ENCODE peak calls at places on chromosomes 6 and 20, in seven cellular contexts. E is spleen, I is neural progenitor cell, P is endodermal cell, A is body of pancreas, G is WTC11, S is choroid plexus epithelial cell. F is an unnamed sample.
A peak's percentile ranks its signal among the peaks of the same experiment; 100 is the strongest.

GRCh38 chr6:139249387-139249786 is 42.4 kb downstream of the TXLNB start:
- DNase-seq in E (no peak), G (no peak), I (no peak), A (no peak), P (no peak), S (no peak), F (no peak)

GRCh38 chr6:53628354-53629119 is 37.0 kb downstream of the KLHL31 start:
- DNase-seq in E (no peak), P (no peak), A (no peak), I (no peak), G (no peak), S (no peak), F (peak; percentile 80)

GRCh38 chr6:6942826-6943225 is 164.9 kb upstream of the RREB1 start:
- DNase-seq in P (no peak), E (peak; percentile 85), A (no peak), I (no peak), S (no peak), G (no peak), F (no peak)

GRCh38 chr6:153231048-153231635 is 100.1 kb upstream of the RGS17 start:
- DNase-seq in A (peak; percentile 62), E (no peak), G (peak; percentile 87), P (peak; percentile 92), S (peak; percentile 74), I (peak; percentile 79), F (peak; percentile 54)

GRCh38 chr20:57048027-57048869 is 218.2 kb downstream of the BMP7 start:
- DNase-seq in I (peak; percentile 80), P (peak; percentile 90), E (no peak), G (peak; percentile 76), A (no peak), S (peak; percentile 65), F (peak; percentile 75)

GRCh38 chr20:10551732-10552724 is 116.9 kb downstream of the SLX4IP start:
- DNase-seq in P (peak; percentile 78), I (peak; percentile 65), E (no peak), A (no peak), G (peak; percentile 53), S (peak; percentile 44), F (no peak)

GRCh38 chr20:63551068-63551467 is 2.9 kb upstream of the FNDC11 start:
- DNase-seq in S (no peak), E (no peak), A (no peak), G (no peak), I (no peak), P (no peak), F (no peak)

GRCh38 chr20:33796263-33796906 is 14.8 kb upstream of the CHMP4B start:
- DNase-seq in I (no peak), S (no peak), P (no peak), A (peak; percentile 90), G (no peak), E (no peak), F (no peak)

GRCh38 chr6:143027058-143027457 is 33.6 kb upstream of the AIG1 start:
- DNase-seq in E (peak; percentile 64), I (peak; percentile 63), G (peak; percentile 62), A (peak; percentile 47), P (peak; percentile 85), S (peak; percentile 59), F (peak; percentile 44)

GRCh38 chr20:34017610-34018009 is 23.9 kb downstream of the RALY start:
- DNase-seq in G (no peak), I (no peak), S (peak; percentile 74), P (no peak), A (no peak), E (no peak), F (peak; percentile 74)

GRCh38 chr20:47336013-47336754 is 20.3 kb downstream of the ZMYND8 start:
- DNase-seq in S (no peak), A (no peak), I (no peak), P (no peak), G (no peak), E (peak; percentile 49), F (peak; percentile 93)

GRCh38 chr6:108632441-108632840 is 71.7 kb downstream of the FOXO3 start:
- DNase-seq in A (no peak), S (no peak), I (no peak), E (no peak), P (no peak), G (no peak), F (no peak)

GRCh38 chr20:50304883-50305635 is 114.4 kb downstream of the CEBPB start:
- DNase-seq in A (peak; percentile 73), E (peak; percentile 75), S (peak; percentile 94), G (no peak), P (peak; percentile 39), I (no peak), F (peak; percentile 99)

GRCh38 chr6:150146436-150146835 is 3.6 kb downstream of the PPP1R14C start:
- DNase-seq in G (no peak), A (no peak), S (no peak), E (no peak), P (no peak), I (no peak), F (no peak)

GRCh38 chr20:37398750-37399621 is 53.0 kb downstream of the SRC start:
- DNase-seq in A (no peak), S (no peak), G (no peak), E (no peak), P (no peak), I (no peak), F (no peak)

GRCh38 chr6:116011520-116011919 is 49.2 kb downstream of the FRK start:
- DNase-seq in P (no peak), I (no peak), G (no peak), S (no peak), A (no peak), E (no peak), F (no peak)

GRCh38 chr6:135438907-135439535 is 58.5 kb downstream of the AHI1 start:
- DNase-seq in S (peak; percentile 53), P (no peak), I (peak; percentile 12), G (no peak), A (no peak), E (no peak), F (peak; percentile 37)

GRCh38 chr20:62516345-62516744 is 40.5 kb upstream of the GATA5 start:
- DNase-seq in E (no peak), S (no peak), G (peak; percentile 41), I (peak; percentile 63), A (no peak), P (peak; percentile 82), F (no peak)

GRCh38 chr20:53706511-53707031 is 112.9 kb upstream of the ZNF217 start:
- DNase-seq in S (peak; percentile 58), E (no peak), G (no peak), P (no peak), I (peak; percentile 38), A (no peak), F (peak; percentile 94)

GRCh38 chr6:22657341-22657985 is 88.1 kb downstream of the HDGFL1 start:
- DNase-seq in G (no peak), P (no peak), S (no peak), A (no peak), I (no peak), E (no peak), F (no peak)

DNA sequence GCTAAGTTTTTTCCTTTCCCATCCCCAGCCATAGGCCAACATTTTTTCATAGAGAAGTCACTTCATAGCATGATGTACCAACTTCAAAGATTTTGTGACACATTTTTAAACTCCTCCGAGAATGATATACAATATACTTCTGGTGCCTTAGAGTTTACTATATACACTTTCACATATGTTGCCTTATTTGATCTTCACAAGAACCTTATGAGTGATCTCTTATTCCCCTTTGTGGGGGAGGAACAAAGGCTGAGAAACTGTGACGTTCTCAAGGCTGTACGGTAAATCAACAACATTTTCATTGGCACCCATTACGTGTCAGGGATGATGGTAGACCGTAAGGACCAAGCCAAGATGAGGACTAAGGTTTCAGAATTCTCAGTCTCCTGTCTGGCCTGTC is 130.0 kb downstream of the RFPL4B start:
- DNase-seq in I (no peak), P (no peak), A (no peak), S (no peak), E (no peak), G (no peak), F (no peak)
- TF ChIP-seq CTCF in I (no peak), P (no peak), A (no peak), S (no peak), E (no peak), G (no peak), F (no peak)

DNA sequence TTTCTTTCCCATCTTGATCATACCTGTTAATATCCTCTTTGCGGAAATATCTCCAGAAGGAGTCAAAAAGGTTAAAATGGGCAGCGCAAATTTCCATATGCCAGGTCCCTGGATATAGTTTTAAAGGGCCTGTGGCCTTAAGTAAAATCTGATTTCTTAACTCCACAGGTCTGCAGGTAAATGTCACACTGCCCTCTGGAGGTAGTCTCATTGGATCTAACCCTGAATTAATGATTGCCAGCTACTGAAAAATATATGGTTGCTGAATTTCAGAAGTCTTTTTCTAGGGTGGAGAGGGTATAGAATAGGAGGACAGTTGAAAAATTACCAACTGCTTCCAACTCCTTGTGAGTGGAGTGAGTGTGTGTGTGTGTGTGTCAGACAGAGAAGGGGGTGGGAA is 8.5 kb downstream of the MOXD1 start:
- DNase-seq in A (no peak), P (no peak), I (no peak), E (no peak), G (no peak), S (peak; percentile 52), F (peak; percentile 21)
- TF ChIP-seq CTCF in A (no peak), P (peak; percentile 74), I (peak; percentile 52), E (no peak), G (no peak), S (peak; percentile 42), F (peak; percentile 27)

DNA sequence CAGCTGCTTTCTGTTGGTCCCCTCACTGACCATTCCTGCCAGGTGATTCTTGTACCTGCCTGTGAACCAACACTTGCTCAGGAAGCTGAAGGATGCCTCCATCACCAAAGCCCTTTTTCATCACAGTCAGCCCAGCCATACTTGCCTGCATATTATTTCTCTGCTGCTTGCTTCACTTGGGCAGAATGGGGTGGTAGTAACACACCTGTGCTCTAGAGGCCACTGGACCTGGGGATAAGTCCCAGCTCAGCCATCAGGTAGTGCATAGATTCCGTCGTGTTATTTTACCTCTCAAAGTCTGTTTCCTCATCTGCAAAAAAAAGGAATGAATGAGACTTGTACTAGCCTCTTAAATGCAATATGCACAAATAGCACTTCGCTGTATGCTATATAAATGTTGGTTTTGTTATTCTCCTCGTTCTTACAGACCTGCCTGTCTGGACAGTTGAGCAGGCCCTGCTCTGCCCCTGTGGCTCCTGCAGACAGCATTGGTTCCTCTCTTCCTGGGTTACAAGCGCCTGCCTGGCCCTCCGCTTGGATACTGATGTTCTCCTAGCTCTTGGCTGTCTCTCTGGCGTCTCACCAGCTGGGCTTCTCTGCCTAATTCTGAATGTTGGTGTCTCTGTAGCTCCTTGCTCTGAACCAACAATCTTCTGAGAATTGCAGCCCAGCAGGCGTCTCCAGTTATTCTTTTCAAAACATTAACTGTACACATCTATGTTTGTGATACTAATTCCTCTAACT is 151.8 kb downstream of the UNC5CL start:
- DNase-seq in S (no peak), G (no peak), P (no peak), E (no peak), A (no peak), I (no peak), F (no peak)
- TF ChIP-seq CTCF in S (no peak), G (no peak), P (peak; percentile 53), E (no peak), A (no peak), I (no peak), F (no peak)

DNA sequence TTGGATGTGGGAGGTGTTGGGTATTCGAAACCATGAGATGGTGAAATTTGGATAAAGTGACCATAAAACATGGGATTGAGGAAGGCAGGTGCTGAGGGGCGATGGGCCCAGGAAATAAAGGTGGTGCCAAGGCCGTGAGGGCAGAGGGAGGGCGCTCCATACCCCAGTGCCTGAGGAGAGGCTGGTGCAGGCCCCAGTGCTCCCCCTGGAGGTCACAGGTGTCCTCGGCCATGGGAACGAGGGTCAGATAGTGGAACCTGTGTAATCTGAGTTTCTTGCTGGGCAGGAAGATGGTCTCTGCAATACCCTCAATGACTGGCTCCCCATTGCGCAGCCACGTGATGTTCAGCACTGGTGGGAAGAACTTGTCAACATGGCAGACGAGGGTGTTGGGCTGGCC is 16.2 kb downstream of the HLA-DPB1 start:
- DNase-seq in S (no peak), I (peak; percentile 69), P (peak; percentile 92), E (no peak), G (peak; percentile 89), A (peak; percentile 42), F (peak; percentile 6)
- TF ChIP-seq CTCF in S (peak; percentile 36), I (peak; percentile 67), P (peak; percentile 88), E (peak; percentile 34), G (peak; percentile 72), A (peak; percentile 44), F (peak; percentile 52)

F was measured in fibroblast of villous mesenchyme.